ENCODE peak calls at places on chromosomes 2 and 18, in four cellular contexts. J is psoas muscle, X is heart right ventricle, E is esophagus muscularis mucosa. V is an unnamed sample.
A peak's percentile ranks its signal among the peaks of the same experiment; 100 is the strongest.

GRCh38 chr2:36277146-36277808 is 78.3 kb upstream of the CRIM1 start:
- DNase-seq in X (no peak), J (no peak), E (no peak), V (peak; percentile 91)

GRCh38 chr2:189128961-189129360 is 50.6 kb downstream of the COL5A2 start:
- DNase-seq in J (no peak), E (no peak), X (no peak), V (peak; percentile 72)

GRCh38 chr18:4755848-4756247 is 300.7 kb upstream of the DLGAP1 start:
- DNase-seq in J (no peak), X (no peak), E (no peak), V (no peak)

GRCh38 chr2:163652741-163653140 is 83.1 kb downstream of the FIGN start:
- DNase-seq in X (no peak), J (no peak), E (no peak), V (no peak)

GRCh38 chr2:40062381-40062780 is 283.3 kb upstream of the THUMPD2 start:
- DNase-seq in E (no peak), X (no peak), J (no peak), V (no peak)

GRCh38 chr2:240932724-240933047 is 26.6 kb downstream of the CROCC2 start:
- DNase-seq in X (no peak), J (no peak), E (no peak), V (no peak)

GRCh38 chr2:222424281-222424728 is at the start of gene SGPP2:
- DNase-seq in X (no peak), E (peak; percentile 26), J (no peak), V (no peak)

GRCh38 chr18:7754725-7755181 is 187.6 kb downstream of the PTPRM start:
- DNase-seq in X (no peak), J (no peak), E (no peak), V (no peak)

GRCh38 chr2:3223080-3223923 is 154.3 kb downstream of the EIPR1 start:
- DNase-seq in J (no peak), X (no peak), E (no peak), V (peak; percentile 53)

GRCh38 chr2:61398413-61398812 is 72.5 kb downstream of the USP34 start:
- DNase-seq in E (no peak), J (no peak), X (no peak), V (no peak)

GRCh38 chr2:97751752-97752151 is 38.4 kb downstream of the ZAP70 start:
- DNase-seq in J (no peak), E (no peak), X (no peak), V (peak; percentile 54)

GRCh38 chr2:161990741-161991140 is 83.3 kb downstream of the DPP4 start:
- DNase-seq in X (no peak), E (no peak), J (no peak), V (peak; percentile 81)

GRCh38 chr18:51066273-51066672 is 36.3 kb downstream of the SMAD4 start:
- DNase-seq in X (no peak), E (no peak), J (no peak), V (peak; percentile 27)

GRCh38 chr2:151261977-151262291 is 271 bp upstream of the RBM43 start:
- DNase-seq in X (no peak), J (no peak), E (no peak), V (no peak)

GRCh38 chr2:200352631-200353030 is 46.1 kb downstream of the SPATS2L start:
- DNase-seq in X (no peak), E (no peak), J (no peak), V (peak; percentile 60)

GRCh38 chr2:212282596-212283330 is 255.8 kb downstream of the ERBB4 start:
- DNase-seq in J (no peak), E (no peak), X (no peak), V (peak; percentile 25)

GRCh38 chr2:61750624-61751023 is 103.2 kb downstream of the FAM161A start:
- DNase-seq in J (no peak), E (no peak), X (no peak), V (peak; percentile 44)

GRCh38 chr2:234955091-234955511 is 3.3 kb downstream of the SH3BP4 start:
- DNase-seq in X (no peak), E (no peak), J (no peak), V (no peak)

DNA sequence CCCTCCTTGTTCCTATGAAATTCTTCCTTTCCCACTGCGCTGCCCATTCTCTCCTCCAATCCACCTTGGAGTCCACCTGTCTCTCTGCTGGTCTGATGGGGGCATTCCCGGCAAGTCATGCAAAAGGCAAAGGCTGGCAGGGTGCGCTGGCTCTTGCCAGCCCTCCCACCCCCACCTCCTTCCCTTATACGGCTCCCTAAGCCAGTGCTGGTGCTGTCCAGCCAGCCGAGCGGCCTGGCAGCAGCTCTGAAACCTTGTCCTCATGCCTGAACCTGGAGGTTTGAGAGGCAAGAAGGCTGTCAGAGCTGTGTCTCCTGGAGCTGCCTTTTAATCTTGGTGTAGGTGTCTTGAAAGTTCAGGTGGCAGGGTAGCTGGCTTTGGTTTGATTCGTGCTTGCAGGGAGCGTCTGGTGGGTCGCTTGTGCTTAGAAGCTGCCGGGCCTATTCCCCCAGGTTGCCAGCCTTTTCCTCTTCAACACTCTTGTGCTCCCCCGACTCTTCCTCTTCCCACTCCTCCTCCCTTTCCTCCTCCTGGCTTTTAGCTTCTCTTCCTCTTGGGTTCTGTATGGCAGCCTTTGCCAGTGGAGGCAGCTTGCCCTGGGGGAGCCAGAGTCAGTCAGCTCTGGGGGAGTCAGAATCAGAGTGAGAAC is 748 bp downstream of the LIPG start:
- DNase-seq in J (peak; percentile 25), E (no peak), X (no peak), V (no peak)
- H3K4me3 ChIP-seq in J (peak overlapping the region; percentile 57), E (peak overlapping the region; percentile 57), X (no peak overlapping the region), V (peak overlapping the region; percentile 48)

GRCh38 chr2:44916291-44916690 is 25.2 kb upstream of the SIX3 start:
- DNase-seq in E (no peak), X (no peak), J (no peak), V (no peak)

GRCh38 chr2:44925561-44926087 is 15.9 kb upstream of the SIX3 start:
- DNase-seq in X (no peak), J (no peak), E (no peak), V (no peak)

GRCh38 chr2:44922776-44923175 is 18.7 kb upstream of the SIX3 start:
- DNase-seq in J (no peak), X (no peak), E (no peak), V (no peak)

GRCh38 chr2:44918095-44918775 is 23.3 kb upstream of the SIX3 start:
- DNase-seq in E (no peak), J (no peak), X (no peak), V (no peak)

DNA sequence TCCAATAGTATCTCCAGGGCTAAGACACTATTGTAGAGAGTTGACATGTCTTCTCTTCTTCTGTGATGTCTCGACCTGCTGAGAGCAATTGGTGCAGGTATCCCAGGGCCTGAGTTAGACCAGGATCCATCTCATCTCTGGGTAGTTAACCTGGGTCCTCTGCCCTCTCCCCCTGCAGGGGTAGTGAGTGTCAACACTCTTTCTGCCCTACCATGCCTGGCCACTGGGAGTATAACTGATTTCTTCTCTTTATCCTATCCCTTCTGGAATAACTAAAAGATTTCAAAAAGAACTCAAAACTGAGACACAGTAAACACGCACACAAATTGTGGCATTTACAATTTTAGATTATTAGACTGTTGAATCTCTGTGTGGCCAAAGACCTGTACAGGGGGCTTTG is 20.8 kb upstream of the SIX3 start:
- DNase-seq in J (no peak), E (no peak), X (no peak), V (no peak)
- TF ChIP-seq CTCF in J (no peak), E (no peak), X (no peak), V (no peak)

GRCh38 chr18:9716780-9717563 is 8.9 kb downstream of the RAB31 start:
- DNase-seq in J (no peak), X (no peak), E (no peak), V (no peak)

GRCh38 chr18:9720327-9720726 is 12.2 kb downstream of the RAB31 start:
- DNase-seq in J (no peak), X (no peak), E (no peak), V (no peak)

GRCh38 chr18:9716375-9716774 is 8.3 kb downstream of the RAB31 start:
- DNase-seq in J (no peak), X (no peak), E (no peak), V (no peak)

GRCh38 chr18:9721893-9722515 is 13.9 kb downstream of the RAB31 start:
- DNase-seq in X (no peak), E (no peak), J (no peak), V (no peak)

GRCh38 chr18:9719421-9719981 is 11.4 kb downstream of the RAB31 start:
- DNase-seq in J (no peak), X (no peak), E (no peak), V (peak; percentile 93)
- H3K4me3 ChIP-seq in J (no peak overlapping the region), X (no peak overlapping the region), E (peak overlapping the region; percentile 34), V (peak overlapping the region; percentile 9)

GRCh38 chr2:24577481-24577880 is 86.4 kb downstream of the NCOA1 start:
- DNase-seq in X (no peak), J (no peak), E (no peak), V (no peak)

GRCh38 chr2:24571828-24572442 is 80.9 kb downstream of the NCOA1 start:
- DNase-seq in J (no peak), E (no peak), X (no peak), V (no peak)

GRCh38 chr2:24576617-24577016 is 85.6 kb downstream of the NCOA1 start:
- DNase-seq in E (no peak), J (no peak), X (no peak), V (no peak)

GRCh38 chr2:24579053-24579803 is 88.2 kb downstream of the NCOA1 start:
- DNase-seq in J (no peak), X (no peak), E (no peak), V (no peak)

DNA sequence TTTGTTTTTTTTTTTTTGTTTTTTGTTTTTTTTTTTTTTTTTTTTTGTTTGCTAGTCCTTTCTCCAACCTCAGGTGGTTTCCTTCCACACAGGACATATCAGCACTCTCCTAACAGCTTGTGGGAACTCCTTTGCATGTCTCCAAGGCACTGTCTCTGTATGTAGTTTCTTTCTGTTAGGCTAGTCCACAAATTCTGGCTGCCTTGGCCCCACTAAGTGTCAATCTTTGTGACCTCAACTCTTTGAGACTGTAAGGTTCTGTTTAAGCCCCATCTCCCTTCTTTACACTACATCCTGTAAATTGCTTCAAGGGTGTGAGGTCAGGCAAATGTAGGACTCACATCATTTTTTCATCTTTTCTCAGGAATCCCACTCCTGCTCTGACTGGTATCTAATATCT is 85.1 kb downstream of the NCOA1 start:
- DNase-seq in E (no peak), J (no peak), X (no peak), V (no peak)
- TF ChIP-seq CTCF in E (no peak), J (no peak), X (no peak), V (no peak)

GRCh38 chr2:203936949-203937348 is 386 bp downstream of the ICOS start:
- DNase-seq in J (no peak), E (no peak), X (no peak), V (no peak)
- H3K4me3 ChIP-seq in J (no peak overlapping the region), E (no peak overlapping the region), X (no peak overlapping the region), V (no peak overlapping the region)

GRCh38 chr2:238106698-238107524 is 6.8 kb downstream of the ESPNL start:
- DNase-seq in E (no peak), X (no peak), J (peak; percentile 10), V (no peak)
- TF ChIP-seq CTCF in E (no peak), X (no peak), J (no peak), V (peak; percentile 13)

GRCh38 chr18:32469190-32469611 is 1.5 kb downstream of the GAREM1 start:
- DNase-seq in J (peak; percentile 24), X (peak; percentile 30), E (no peak), V (peak; percentile 25)

GRCh38 chr18:32470713-32471633 is at the start of gene GAREM1:
- DNase-seq in E (peak; percentile 97), J (peak; percentile 95), X (peak; percentile 93), V (peak; percentile 99)

GRCh38 chr18:32468147-32468845 is 2.4 kb downstream of the GAREM1 start:
- DNase-seq in X (no peak), J (no peak), E (no peak), V (no peak)

GRCh38 chr18:32469691-32470131 is 971 bp downstream of the GAREM1 start:
- DNase-seq in X (no peak), J (no peak), E (no peak), V (peak; percentile 38)

GRCh38 chr18:32470136-32470712 is 458 bp downstream of the GAREM1 start:
- DNase-seq in J (peak; percentile 61), E (no peak), X (peak; percentile 30), V (no peak)
- H3K4me3 ChIP-seq in J (peak overlapping the region; percentile 78), E (peak overlapping the region; percentile 91), X (peak overlapping the region; percentile 89), V (peak overlapping the region; percentile 62)

V was measured in astrocyte of the spinal cord.